ENCODE peak calls at places on chromosomes 13 and 19, in seven cellular contexts. N, L, S, Q, J, X and H are unnamed samples.

GRCh38 chr19:41928221-41928683 is at the start of gene ERFL:
- DNase-seq in S (no peak), X (no peak), N (no peak), J (no peak), Q (no peak), L (no peak), H (no peak)

GRCh38 chr13:73505487-73505886 is 446.7 kb downstream of the KLF5 start:
- DNase-seq in Q (no peak), X (no peak), J (no peak), S (no peak), N (no peak), L (no peak), H (no peak)

GRCh38 chr19:35076026-35076370 is 34.5 kb downstream of the HPN start:
- DNase-seq in S (no peak), N (no peak), L (no peak), Q (no peak), J (no peak), X (no peak), H (no peak)

GRCh38 chr13:30376426-30377311 is 45.6 kb upstream of the UBE2L5 start:
- DNase-seq in N (no peak), X (no peak), L (no peak), S (no peak), Q (no peak), J (no peak), H (no peak)

GRCh38 chr13:41883147-41883546 is 77.8 kb downstream of the VWA8 start:
- DNase-seq in L (no peak), X (no peak), S (no peak), Q (no peak), J (no peak), N (no peak), H (no peak)

GRCh38 chr19:9467161-9467560 is 31.3 kb downstream of the ZNF560 start:
- DNase-seq in J (no peak), X (no peak), Q (no peak), L (no peak), S (no peak), N (no peak), H (no peak)

GRCh38 chr19:50722248-50723013 is 733 bp upstream of the CLEC11A start:
- DNase-seq in N (no peak), S (no peak), L (no peak), J (no peak), X (no peak), Q (no peak), H (no peak)

GRCh38 chr13:113186061-113186900 is 22.2 kb downstream of the PCID2 start:
- DNase-seq in X (no peak), J (no peak), S (no peak), N (no peak), L (peak; percentile 22), Q (no peak), H (no peak)

GRCh38 chr19:45408830-45409593 is 2.6 kb downstream of the POLR1G start:
- DNase-seq in L (no peak), J (no peak), X (no peak), Q (no peak), S (no peak), N (no peak), H (no peak)